ENCODE peak calls at places on chromosomes 13 and 19, in ten cellular contexts. One of them, this sample, is unnamed.
A peak's percentile ranks its signal among the peaks of the same experiment; 100 is the strongest.

GRCh38 chr13:74067818-74068217 is 66.4 kb downstream of the KLF12 start:
- DNase-seq in AG04450: no peak
- DNase-seq in activated CD4-positive, alpha-beta T cell treated with anti-CD3 and anti-CD28 coated beads, Interleukin-2, amount 10 ng/mL, durations not matched to agents 24 days and 14 days: no peak
- DNase-seq in HAP-1: no peak
- DNase-seq in NCI-H1092: no peak
- DNase-seq in H54: no peak
- DNase-seq in cerebellar cortex: no peak
- DNase-seq in iris pigment epithelial cell: peak; percentile 60
- DNase-seq in stimulated activated CD4-positive, alpha-beta T cell treated with anti-CD3 and anti-CD28 coated beads, Interleukin-1b, Interleukin-23, amount 100 ng/mL, for 24 hours: no peak
- DNase-seq in NCI-H146: no peak
- DNase-seq in this sample: no peak

GRCh38 chr19:35261356-35262100 is 7.2 kb upstream of the USF2 start:
- DNase-seq in AG04450: no peak
- DNase-seq in activated CD4-positive, alpha-beta T cell treated with anti-CD3 and anti-CD28 coated beads, Interleukin-2, amount 10 ng/mL, durations not matched to agents 24 days and 14 days: no peak
- DNase-seq in HAP-1: no peak
- DNase-seq in NCI-H1092: no peak
- DNase-seq in H54: no peak
- DNase-seq in cerebellar cortex: no peak
- DNase-seq in iris pigment epithelial cell: no peak
- DNase-seq in stimulated activated CD4-positive, alpha-beta T cell treated with anti-CD3 and anti-CD28 coated beads, Interleukin-1b, Interleukin-23, amount 100 ng/mL, for 24 hours: no peak
- DNase-seq in NCI-H146: no peak
- DNase-seq in this sample: no peak

GRCh38 chr13:99892866-99893504 is 78.6 kb downstream of the ZIC5 start:
- DNase-seq in AG04450: no peak
- DNase-seq in activated CD4-positive, alpha-beta T cell treated with anti-CD3 and anti-CD28 coated beads, Interleukin-2, amount 10 ng/mL, durations not matched to agents 24 days and 14 days: no peak
- DNase-seq in HAP-1: no peak
- DNase-seq in NCI-H1092: no peak
- DNase-seq in H54: no peak
- DNase-seq in cerebellar cortex: no peak
- DNase-seq in iris pigment epithelial cell: no peak
- DNase-seq in stimulated activated CD4-positive, alpha-beta T cell treated with anti-CD3 and anti-CD28 coated beads, Interleukin-1b, Interleukin-23, amount 100 ng/mL, for 24 hours: no peak
- DNase-seq in NCI-H146: no peak
- DNase-seq in this sample: no peak

GRCh38 chr13:60661514-60661913 is 264.5 kb downstream of the TDRD3 start:
- DNase-seq in AG04450: no peak
- DNase-seq in activated CD4-positive, alpha-beta T cell treated with anti-CD3 and anti-CD28 coated beads, Interleukin-2, amount 10 ng/mL, durations not matched to agents 24 days and 14 days: no peak
- DNase-seq in HAP-1: no peak
- DNase-seq in NCI-H1092: no peak
- DNase-seq in H54: no peak
- DNase-seq in cerebellar cortex: no peak
- DNase-seq in iris pigment epithelial cell: no peak
- DNase-seq in stimulated activated CD4-positive, alpha-beta T cell treated with anti-CD3 and anti-CD28 coated beads, Interleukin-1b, Interleukin-23, amount 100 ng/mL, for 24 hours: no peak
- DNase-seq in NCI-H146: no peak
- DNase-seq in this sample: no peak

GRCh38 chr13:102091231-102091630 is 310.6 kb downstream of the FGF14 start:
- DNase-seq in AG04450: no peak
- DNase-seq in activated CD4-positive, alpha-beta T cell treated with anti-CD3 and anti-CD28 coated beads, Interleukin-2, amount 10 ng/mL, durations not matched to agents 24 days and 14 days: no peak
- DNase-seq in HAP-1: no peak
- DNase-seq in NCI-H1092: no peak
- DNase-seq in H54: no peak
- DNase-seq in cerebellar cortex: no peak
- DNase-seq in iris pigment epithelial cell: peak; percentile 4
- DNase-seq in stimulated activated CD4-positive, alpha-beta T cell treated with anti-CD3 and anti-CD28 coated beads, Interleukin-1b, Interleukin-23, amount 100 ng/mL, for 24 hours: no peak
- DNase-seq in NCI-H146: no peak
- DNase-seq in this sample: no peak

GRCh38 chr13:109707044-109707794 is 79.2 kb downstream of the IRS2 start:
- DNase-seq in AG04450: no peak
- DNase-seq in activated CD4-positive, alpha-beta T cell treated with anti-CD3 and anti-CD28 coated beads, Interleukin-2, amount 10 ng/mL, durations not matched to agents 24 days and 14 days: no peak
- DNase-seq in HAP-1: no peak
- DNase-seq in NCI-H1092: peak; percentile 71
- DNase-seq in H54: no peak
- DNase-seq in cerebellar cortex: no peak
- DNase-seq in iris pigment epithelial cell: no peak
- DNase-seq in stimulated activated CD4-positive, alpha-beta T cell treated with anti-CD3 and anti-CD28 coated beads, Interleukin-1b, Interleukin-23, amount 100 ng/mL, for 24 hours: no peak
- DNase-seq in NCI-H146: peak; percentile 91
- DNase-seq in this sample: no peak

GRCh38 chr13:108227651-108228272 is 9.6 kb downstream of the ABHD13 start:
- DNase-seq in AG04450: no peak
- DNase-seq in activated CD4-positive, alpha-beta T cell treated with anti-CD3 and anti-CD28 coated beads, Interleukin-2, amount 10 ng/mL, durations not matched to agents 24 days and 14 days: peak; percentile 84
- DNase-seq in HAP-1: peak; percentile 39
- DNase-seq in NCI-H1092: no peak
- DNase-seq in H54: no peak
- DNase-seq in cerebellar cortex: peak; percentile 58
- DNase-seq in iris pigment epithelial cell: peak; percentile 39
- DNase-seq in stimulated activated CD4-positive, alpha-beta T cell treated with anti-CD3 and anti-CD28 coated beads, Interleukin-1b, Interleukin-23, amount 100 ng/mL, for 24 hours: no peak
- DNase-seq in NCI-H146: peak; percentile 46
- DNase-seq in this sample: no peak

GRCh38 chr13:70311175-70311574 is 202.9 kb upstream of the KLHL1 start:
- DNase-seq in AG04450: no peak
- DNase-seq in activated CD4-positive, alpha-beta T cell treated with anti-CD3 and anti-CD28 coated beads, Interleukin-2, amount 10 ng/mL, durations not matched to agents 24 days and 14 days: no peak
- DNase-seq in HAP-1: no peak
- DNase-seq in NCI-H1092: no peak
- DNase-seq in H54: no peak
- DNase-seq in cerebellar cortex: no peak
- DNase-seq in iris pigment epithelial cell: no peak
- DNase-seq in stimulated activated CD4-positive, alpha-beta T cell treated with anti-CD3 and anti-CD28 coated beads, Interleukin-1b, Interleukin-23, amount 100 ng/mL, for 24 hours: no peak
- DNase-seq in NCI-H146: peak; percentile 34
- DNase-seq in this sample: no peak

GRCh38 chr19:5903502-5904301 is at the start of gene NDUFA11:
- DNase-seq in AG04450: peak; percentile 91
- DNase-seq in activated CD4-positive, alpha-beta T cell treated with anti-CD3 and anti-CD28 coated beads, Interleukin-2, amount 10 ng/mL, durations not matched to agents 24 days and 14 days: peak; percentile 99
- DNase-seq in HAP-1: peak; percentile 89
- DNase-seq in NCI-H1092: peak; percentile 96
- DNase-seq in H54: peak; percentile 86
- DNase-seq in cerebellar cortex: no peak
- DNase-seq in iris pigment epithelial cell: peak; percentile 95
- DNase-seq in stimulated activated CD4-positive, alpha-beta T cell treated with anti-CD3 and anti-CD28 coated beads, Interleukin-1b, Interleukin-23, amount 100 ng/mL, for 24 hours: peak; percentile 98
- DNase-seq in NCI-H146: peak; percentile 92
- DNase-seq in this sample: peak; percentile 99

GRCh38 chr19:41321600-41322270 is 11.8 kb downstream of the CCDC97 start:
- DNase-seq in AG04450: no peak
- DNase-seq in activated CD4-positive, alpha-beta T cell treated with anti-CD3 and anti-CD28 coated beads, Interleukin-2, amount 10 ng/mL, durations not matched to agents 24 days and 14 days: no peak
- DNase-seq in HAP-1: peak; percentile 25
- DNase-seq in NCI-H1092: no peak
- DNase-seq in H54: peak; percentile 90
- DNase-seq in cerebellar cortex: peak; percentile 38
- DNase-seq in iris pigment epithelial cell: peak; percentile 74
- DNase-seq in stimulated activated CD4-positive, alpha-beta T cell treated with anti-CD3 and anti-CD28 coated beads, Interleukin-1b, Interleukin-23, amount 100 ng/mL, for 24 hours: no peak
- DNase-seq in NCI-H146: peak; percentile 54
- DNase-seq in this sample: peak; percentile 60

GRCh38 chr13:98792784-98793183 is 40.3 kb upstream of the SLC15A1 start:
- DNase-seq in AG04450: no peak
- DNase-seq in activated CD4-positive, alpha-beta T cell treated with anti-CD3 and anti-CD28 coated beads, Interleukin-2, amount 10 ng/mL, durations not matched to agents 24 days and 14 days: no peak
- DNase-seq in HAP-1: no peak
- DNase-seq in NCI-H1092: no peak
- DNase-seq in H54: no peak
- DNase-seq in cerebellar cortex: no peak
- DNase-seq in iris pigment epithelial cell: no peak
- DNase-seq in stimulated activated CD4-positive, alpha-beta T cell treated with anti-CD3 and anti-CD28 coated beads, Interleukin-1b, Interleukin-23, amount 100 ng/mL, for 24 hours: no peak
- DNase-seq in NCI-H146: no peak
- DNase-seq in this sample: no peak

This sample was measured in right cardiac atrium.